ENCODE peak calls at places on chromosomes 13 and 19, in ten cellular contexts. Z, N, M, S, E, H, K, R, C and P are unnamed samples.

GRCh38 chr13:52399708-52400107 is 6.3 kb downstream of the THSD1 start:
- DNase-seq in M (no peak), Z (no peak), E (no peak), S (no peak), K (no peak), C (no peak), R (no peak), N (peak; percentile 41), H (no peak), P (no peak)

GRCh38 chr19:51461723-51462161 is 3.5 kb upstream of the SIGLEC8 start:
- DNase-seq in Z (no peak), E (no peak), K (no peak), C (no peak), M (peak; percentile 7), H (no peak), N (no peak), R (no peak), S (no peak), P (no peak)

GRCh38 chr19:2171349-2172145 is 7.8 kb downstream of the DOT1L start:
- DNase-seq in C (peak; percentile 71), H (no peak), E (peak; percentile 85), N (peak; percentile 36), S (no peak), M (peak; percentile 69), K (no peak), R (peak; percentile 83), Z (peak; percentile 63), P (peak; percentile 77)

GRCh38 chr19:49114630-49115363 is 627 bp downstream of the LIN7B start:
- DNase-seq in K (peak; percentile 62), Z (peak; percentile 86), C (peak; percentile 90), E (peak; percentile 91), R (peak; percentile 88), S (peak; percentile 36), M (peak; percentile 73), H (no peak), N (peak; percentile 33), P (no peak)

GRCh38 chr13:43374621-43375020 is 351.2 kb downstream of the DNAJC15 start:
- DNase-seq in R (no peak), S (no peak), E (no peak), N (peak; percentile 64), M (no peak), K (no peak), H (no peak), C (no peak), Z (no peak), P (no peak)

GRCh38 chr13:41613984-41614581 is 156.7 kb downstream of the RGCC start:
- DNase-seq in M (peak; percentile 34), E (no peak), K (peak; percentile 71), Z (no peak), H (peak; percentile 23), R (no peak), C (no peak), S (no peak), N (peak; percentile 96), P (no peak)

GRCh38 chr13:86446311-86446710 is 647.1 kb upstream of the SLITRK6 start:
- DNase-seq in N (peak; percentile 13), M (no peak), Z (no peak), C (no peak), H (no peak), S (no peak), K (no peak), E (no peak), R (peak; percentile 78), P (no peak)

GRCh38 chr13:110576070-110576394 is 14.5 kb upstream of the RAB20 start:
- DNase-seq in R (no peak), M (no peak), N (no peak), E (no peak), C (no peak), Z (no peak), H (no peak), S (no peak), K (no peak), P (no peak)

GRCh38 chr13:79485014-79485441 is 4.1 kb downstream of the NDFIP2 start:
- DNase-seq in N (peak; percentile 83), Z (no peak), H (no peak), C (no peak), E (no peak), M (peak; percentile 69), K (no peak), R (no peak), S (no peak), P (no peak)

GRCh38 chr19:43610493-43610892 is 1.4 kb upstream of the SRRM5 start:
- DNase-seq in C (no peak), Z (no peak), E (no peak), K (no peak), S (no peak), M (no peak), H (no peak), R (peak; percentile 76), N (peak; percentile 7), P (no peak)

GRCh38 chr13:46140044-46140443 is 35.2 kb upstream of the CPB2 start:
- DNase-seq in H (no peak), N (no peak), K (no peak), R (no peak), S (no peak), Z (no peak), M (no peak), E (no peak), C (no peak), P (no peak)

GRCh38 chr13:76887070-76887563 is 912 bp upstream of the KCTD12 start:
- DNase-seq in H (no peak), N (no peak), E (no peak), S (no peak), R (peak; percentile 71), Z (peak; percentile 57), M (peak; percentile 13), K (peak; percentile 12), C (peak; percentile 79), P (no peak)

GRCh38 chr13:27450921-27451461 is 627 bp upstream of the MTIF3 start:
- DNase-seq in K (peak; percentile 29), R (peak; percentile 78), M (peak; percentile 51), E (peak; percentile 91), Z (peak; percentile 70), H (peak; percentile 55), N (peak; percentile 47), S (no peak), C (peak; percentile 46), P (no peak)

GRCh38 chr19:7251502-7251901 is 42.7 kb downstream of the INSR start:
- DNase-seq in H (no peak), K (no peak), S (no peak), Z (no peak), R (no peak), C (no peak), N (no peak), E (no peak), M (no peak), P (no peak)

GRCh38 chr13:113491418-113491883 is 940 bp upstream of the DCUN1D2 start:
- DNase-seq in R (peak; percentile 77), H (no peak), N (peak; percentile 14), E (peak; percentile 81), C (peak; percentile 47), Z (peak; percentile 70), S (no peak), M (peak; percentile 47), K (peak; percentile 42), P (no peak)

GRCh38 chr13:99374169-99374991 is 67.2 kb upstream of the GPR183 start:
- DNase-seq in M (no peak), N (no peak), E (no peak), H (no peak), R (peak; percentile 26), S (no peak), K (no peak), C (no peak), Z (no peak), P (no peak)

DNA sequence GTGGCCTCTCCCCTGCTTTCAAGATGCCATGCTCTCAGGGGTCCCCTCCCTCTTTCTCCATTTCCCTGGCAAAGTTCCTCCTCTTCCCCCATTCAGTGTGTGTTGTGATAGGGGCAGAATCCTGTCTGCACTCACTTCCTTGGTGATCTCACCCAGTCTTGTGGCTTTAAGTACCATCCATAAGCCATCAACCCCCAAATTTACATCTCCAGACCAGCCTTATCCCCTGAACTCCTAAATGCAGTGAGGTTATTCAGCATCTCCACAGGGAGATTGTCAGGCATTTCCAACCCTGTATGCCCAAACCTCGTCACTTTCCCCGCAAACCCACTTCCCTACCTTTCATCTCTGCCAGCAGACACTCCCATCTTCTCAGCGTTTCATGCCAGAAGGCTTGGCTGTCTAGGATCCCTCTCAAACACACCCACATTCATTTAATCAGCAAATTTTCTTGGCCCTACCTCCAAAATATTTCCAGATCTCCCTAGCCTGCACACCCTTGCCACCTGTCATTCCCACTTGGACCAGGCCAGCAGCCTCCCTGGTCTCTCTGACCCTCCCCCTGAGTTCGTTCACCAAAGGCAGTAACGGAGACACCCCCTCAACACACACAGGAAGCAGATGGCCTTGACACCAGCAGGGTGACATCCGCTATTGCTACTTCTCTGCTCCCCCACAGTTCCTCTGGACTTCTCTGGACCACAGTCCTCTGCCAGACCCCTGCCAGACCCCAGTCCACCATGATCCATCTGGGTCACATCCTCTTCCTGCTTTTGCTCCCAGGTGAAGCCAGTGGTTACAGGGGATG is at the start of gene HCST:
- DNase-seq in N (peak; percentile 22), M (no peak), S (no peak), H (no peak), K (no peak), E (no peak), C (no peak), Z (no peak), R (no peak), P (peak; percentile 57)
- H3K4me3 ChIP-seq in N (no peak within 1 kb of the TSS), M (no peak within 1 kb of the TSS), S (peak within 1 kb of the TSS; percentile 4), H (peak within 1 kb of the TSS; percentile 41), K (no peak within 1 kb of the TSS), E (peak within 1 kb of the TSS; percentile 62), C (no peak within 1 kb of the TSS), Z (peak within 1 kb of the TSS; percentile 60), R (peak within 1 kb of the TSS; percentile 60), P (peak within 1 kb of the TSS; percentile 100)

DNA sequence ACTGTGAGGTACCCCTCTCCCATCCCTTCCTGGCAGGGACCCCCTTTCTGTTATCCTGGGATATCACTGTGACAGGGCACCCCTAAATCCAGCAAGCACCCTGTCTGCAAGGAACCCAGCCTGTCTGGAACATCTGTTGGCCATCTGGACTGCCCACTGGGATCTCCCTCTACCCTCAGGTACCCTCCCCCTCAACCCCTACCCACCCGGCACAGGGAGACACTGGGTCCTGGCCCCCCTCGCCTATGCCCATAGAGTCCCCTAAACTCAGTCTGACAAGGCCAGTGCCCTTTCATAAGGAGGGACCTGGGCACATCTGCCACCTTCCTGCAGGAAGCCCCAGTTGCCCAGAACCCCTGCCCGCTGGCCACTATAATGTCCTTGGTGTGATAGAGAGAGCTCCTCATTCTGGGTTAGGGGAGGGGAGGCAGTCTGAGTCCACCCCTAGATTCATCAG is 2.8 kb upstream of the SLC27A5 start:
- DNase-seq in S (no peak), N (no peak), R (no peak), C (no peak), Z (no peak), K (no peak), M (no peak), E (no peak), H (no peak), P (no peak)
- H3K27ac ChIP-seq in S (no peak overlapping the region), N (no peak overlapping the region), R (no peak overlapping the region), C (no peak overlapping the region), Z (peak overlapping the region; percentile 56), K (no peak overlapping the region), M (no peak overlapping the region), E (peak overlapping the region; percentile 76), H (peak overlapping the region; percentile 80), P (peak overlapping the region; percentile 33)

GRCh38 chr13:55190996-55191395 is 1949.7 kb upstream of the PRR20A start:
- DNase-seq in N (no peak), M (no peak), C (no peak), S (no peak), Z (no peak), K (no peak), R (no peak), E (no peak), H (no peak), P (no peak)
- H3K9me3 ChIP-seq in N (peaks cover 2% of the 10 kb centered on the region), M (no peaks in the 10 kb centered on the region), C (no peaks in the 10 kb centered on the region), S (no peaks in the 10 kb centered on the region), Z (no peaks in the 10 kb centered on the region), K (no peaks in the 10 kb centered on the region), R (peaks cover 15% of the 10 kb centered on the region), E (no peaks in the 10 kb centered on the region), H (peaks cover 19% of the 10 kb centered on the region), P (no peaks in the 10 kb centered on the region)

GRCh38 chr19:40802300-40803169 is 3.5 kb downstream of the EGLN2 start:
- DNase-seq in H (no peak), N (no peak), C (no peak), K (peak; percentile 80), E (peak; percentile 75), S (no peak), R (no peak), M (no peak), Z (no peak), P (no peak)
- H3K4me3 ChIP-seq in H (no peak overlapping the region), N (no peak overlapping the region), C (no peak overlapping the region), K (no peak overlapping the region), E (peak overlapping the region; percentile 99), S (no peak overlapping the region), R (peak overlapping the region; percentile 94), M (no peak overlapping the region), Z (no peak overlapping the region), P (peak overlapping the region; percentile 59)